ENCODE peak calls at places on chromosomes 7 and 10, in eight cellular contexts. Y, J, R, W, M, K, E and P are unnamed samples.

GRCh38 chr10:131689486-131689885 is 211.3 kb upstream of the PPP2R2D start:
- DNase-seq in E (no peak), Y (no peak), R (no peak), M (no peak), W (no peak), K (no peak), J (no peak), P (no peak)

GRCh38 chr7:42186181-42186580 is 50.8 kb downstream of the GLI3 start:
- DNase-seq in M (no peak), J (no peak), Y (peak), K (no peak), E (no peak), R (no peak), W (no peak), P (no peak)

GRCh38 chr7:139634087-139634486 is 110.6 kb downstream of the CLEC2L start:
- DNase-seq in W (no peak), M (no peak), E (no peak), Y (no peak), K (no peak), R (no peak), J (no peak), P (no peak)

GRCh38 chr10:71358292-71358691 is 38.4 kb upstream of the CDH23 start:
- DNase-seq in M (no peak), J (no peak), K (no peak), R (no peak), W (no peak), Y (no peak), E (no peak), P (no peak)

GRCh38 chr10:104472957-104473745 is 119.5 kb downstream of the CFAP58 start:
- DNase-seq in J (no peak), R (no peak), Y (no peak), W (no peak), E (no peak), M (no peak), K (no peak), P (no peak)

GRCh38 chr7:923108-924041 is 31.1 kb downstream of the ADAP1 start:
- DNase-seq in M (no peak), W (peak), E (peak), K (peak), J (no peak), Y (peak), R (peak), P (no peak)

GRCh38 chr7:142802301-142802700 is 31.5 kb downstream of the PRSS2 start:
- DNase-seq in W (peak), K (no peak), R (no peak), Y (no peak), J (no peak), M (no peak), E (no peak), P (no peak)

GRCh38 chr10:114538544-114538906 is 119.5 kb downstream of the ABLIM1 start:
- DNase-seq in E (no peak), J (no peak), W (no peak), Y (no peak), K (no peak), R (no peak), M (no peak), P (no peak)

GRCh38 chr10:118870467-118871243 is 115.9 kb upstream of the CACUL1 start:
- DNase-seq in W (no peak), J (peak), R (no peak), E (no peak), K (peak), Y (peak), M (peak), P (no peak)
- TF ChIP-seq CTCF in W (no peak), J (no peak), R (no peak), E (no peak), K (no peak), Y (no peak), M (no peak), P (no peak)

GRCh38 chr10:105973912-105974311 is 1190.6 kb downstream of the SORCS1 start:
- DNase-seq in E (no peak), J (no peak), Y (no peak), R (no peak), K (no peak), W (no peak), M (no peak), P (no peak)

GRCh38 chr10:105969884-105970377 is 1194.6 kb downstream of the SORCS1 start:
- DNase-seq in W (no peak), R (no peak), E (no peak), Y (no peak), J (no peak), K (no peak), M (no peak), P (no peak)

GRCh38 chr10:105973252-105973877 is 1191.1 kb downstream of the SORCS1 start:
- DNase-seq in W (no peak), R (no peak), M (no peak), K (peak), J (no peak), E (no peak), Y (peak), P (no peak)

GRCh38 chr10:105974803-105975456 is 1189.6 kb downstream of the SORCS1 start:
- DNase-seq in K (peak), R (no peak), J (no peak), W (no peak), Y (peak), M (peak), E (no peak), P (no peak)

DNA sequence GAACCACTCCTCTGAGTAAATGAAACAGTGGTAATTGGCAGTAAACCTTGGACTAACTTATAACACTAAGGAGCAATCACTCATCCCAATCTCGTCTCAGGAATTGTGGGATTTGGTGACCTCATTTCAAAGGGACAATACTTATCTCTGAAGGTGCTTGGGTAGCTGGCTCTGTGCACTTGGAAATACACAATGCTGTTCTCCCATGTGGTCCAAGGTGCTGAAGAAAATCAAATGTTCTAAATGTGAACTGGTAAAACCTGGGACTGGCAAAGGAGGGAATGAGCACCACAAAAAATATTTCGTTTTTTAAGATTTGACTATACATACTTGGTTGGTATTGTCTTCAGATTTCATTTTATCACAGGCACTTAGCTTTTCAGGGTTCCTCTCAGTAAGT is 1193.0 kb downstream of the SORCS1 start:
- DNase-seq in W (no peak), M (no peak), Y (no peak), R (no peak), K (no peak), J (no peak), E (no peak), P (no peak)
- TF ChIP-seq CTCF in W (no peak), M (no peak), Y (no peak), R (no peak), K (no peak), J (no peak), E (no peak), P (no peak)

GRCh38 chr10:99973190-99973589 is 36.6 kb downstream of the DNMBP start:
- DNase-seq in Y (no peak), R (no peak), M (no peak), W (no peak), J (no peak), E (no peak), K (peak), P (no peak)
- TF ChIP-seq CTCF in Y (peak), R (peak), M (no peak), W (no peak), J (no peak), E (peak), K (peak), P (peak)

DNA sequence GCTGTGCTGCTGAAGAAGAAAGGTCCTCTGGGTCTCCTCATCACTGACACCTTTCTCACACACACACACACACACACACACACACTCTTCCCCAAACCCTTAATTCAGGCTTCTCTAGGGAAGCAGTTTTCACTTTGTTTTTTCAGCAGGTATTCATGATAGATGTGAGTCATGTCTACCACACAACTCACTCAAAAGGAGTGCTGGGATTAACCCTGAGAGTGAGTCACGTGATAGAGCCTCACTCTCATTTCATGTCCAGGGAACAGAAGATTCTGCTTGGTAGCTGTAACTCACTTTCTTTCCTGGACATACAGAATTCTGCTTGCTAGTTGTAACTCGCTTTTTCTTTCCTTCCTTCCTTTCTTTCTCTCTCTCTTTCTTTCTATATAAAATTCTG is 45.4 kb downstream of the VIM start:
- DNase-seq in J (peak), R (no peak), W (no peak), Y (peak), K (peak), M (no peak), E (no peak), P (no peak)
- TF ChIP-seq CTCF in J (no peak), R (no peak), W (no peak), Y (no peak), K (no peak), M (no peak), E (no peak), P (no peak)

DNA sequence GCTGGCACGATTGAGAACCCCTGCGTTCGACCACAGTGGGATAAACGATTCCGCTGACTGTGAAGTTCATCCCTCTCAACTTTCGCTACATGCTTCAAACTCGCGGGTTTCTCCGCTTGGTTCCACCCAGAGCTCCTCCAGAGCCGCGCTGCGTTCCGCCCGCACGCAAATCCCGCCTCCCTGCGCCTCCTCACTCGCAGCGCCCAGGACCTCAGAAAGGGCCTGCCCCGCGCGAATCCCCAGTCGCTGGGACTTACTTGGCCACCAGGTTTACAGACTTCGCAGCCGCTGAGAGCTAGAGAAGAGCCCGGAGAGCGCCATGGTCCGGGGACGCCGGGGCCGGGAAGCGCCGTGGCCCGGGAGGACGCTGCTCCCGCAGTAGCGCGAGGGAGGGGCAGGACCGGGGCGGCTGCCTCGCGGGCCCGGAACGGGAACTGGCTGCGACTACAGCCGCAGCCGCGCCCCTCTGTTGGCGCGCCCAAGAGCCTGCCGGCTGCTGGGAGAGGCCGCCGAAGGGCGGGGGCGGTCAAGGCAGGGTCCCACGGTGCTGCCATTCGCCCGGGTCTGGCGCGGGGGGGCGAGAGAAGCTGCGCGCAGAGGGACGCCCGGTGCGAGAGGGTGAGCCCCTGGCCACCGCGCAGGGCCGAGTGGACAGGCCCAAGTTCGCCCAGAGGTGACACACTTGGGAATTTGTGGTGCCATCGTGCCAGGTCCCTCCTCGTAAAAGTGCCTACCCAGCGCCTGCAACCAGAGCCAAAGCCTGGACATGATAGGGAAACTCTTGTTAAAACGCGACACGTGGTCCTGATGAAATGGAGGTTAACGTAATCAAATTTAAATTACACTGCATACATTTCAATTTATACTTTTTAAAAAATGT is at the start of gene NOD1:
- DNase-seq in M (peak), J (no peak), Y (peak), E (peak), R (peak), K (peak), W (peak), P (peak)
- TF ChIP-seq CTCF in M (no peak), J (no peak), Y (peak), E (peak), R (no peak), K (no peak), W (no peak), P (no peak)

GRCh38 chr10:75851946-75852345 is 420.5 kb downstream of the LRMDA start:
- DNase-seq in M (no peak), R (no peak), E (no peak), J (no peak), W (peak), K (no peak), Y (no peak), P (no peak)

GRCh38 chr10:75857269-75857846 is 425.9 kb downstream of the LRMDA start:
- DNase-seq in K (no peak), Y (no peak), E (no peak), J (no peak), M (no peak), W (no peak), R (no peak), P (no peak)

GRCh38 chr10:75857896-75858295 is 426.5 kb downstream of the LRMDA start:
- DNase-seq in M (no peak), K (no peak), W (no peak), R (no peak), E (no peak), J (no peak), Y (no peak), P (no peak)

GRCh38 chr10:75858357-75858756 is 426.9 kb downstream of the LRMDA start:
- DNase-seq in J (no peak), W (no peak), E (no peak), K (no peak), M (no peak), R (no peak), Y (no peak), P (no peak)

GRCh38 chr10:75853085-75853484 is 421.7 kb downstream of the LRMDA start:
- DNase-seq in K (peak), W (no peak), M (no peak), Y (no peak), R (no peak), J (no peak), E (no peak), P (no peak)
- TF ChIP-seq CTCF in K (peak), W (no peak), M (no peak), Y (peak), R (peak), J (peak), E (peak), P (no peak)

DNA sequence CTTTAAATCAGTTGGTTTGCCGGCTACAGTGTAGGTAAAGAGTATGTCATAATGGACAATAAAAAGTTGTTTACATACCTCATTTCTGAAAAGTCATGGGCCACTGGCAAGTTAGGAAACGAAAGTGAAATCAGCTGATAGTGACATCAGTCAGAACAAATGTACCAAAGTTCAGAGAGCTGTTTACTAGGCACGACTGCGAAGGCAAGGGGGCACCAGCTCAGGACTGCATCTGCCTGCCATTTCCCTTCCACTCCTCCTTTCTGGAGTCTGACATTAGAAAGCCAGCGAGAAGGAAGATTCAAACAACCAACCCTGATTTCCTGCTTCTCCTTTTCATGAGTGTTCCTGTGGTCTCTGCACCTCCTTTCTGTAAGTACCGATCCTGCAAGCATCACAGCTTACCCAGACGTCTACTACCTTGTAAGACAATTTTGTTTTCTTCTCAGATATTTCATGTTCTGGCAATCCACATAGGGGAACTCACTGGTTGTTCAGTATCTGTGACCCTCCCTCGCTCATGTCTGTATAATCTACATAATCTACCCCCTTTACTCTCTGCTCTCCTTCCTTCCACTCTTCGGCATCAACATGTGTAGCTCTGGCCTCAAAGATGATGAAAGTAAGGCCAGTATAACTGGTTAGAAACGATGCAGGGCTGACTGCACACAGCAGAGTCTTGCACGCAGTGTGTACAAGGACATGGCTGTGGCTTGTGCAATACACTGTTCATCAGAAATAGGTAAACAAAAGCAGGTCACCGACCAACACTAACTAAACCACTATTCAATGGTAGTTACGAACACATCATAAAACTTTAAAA is at the start of gene TMEM140:
- DNase-seq in E (no peak), J (no peak), R (peak), K (peak), M (peak), Y (no peak), W (no peak), P (no peak)
- TF ChIP-seq CTCF in E (peak), J (no peak), R (no peak), K (peak), M (no peak), Y (no peak), W (no peak), P (no peak)

DNA sequence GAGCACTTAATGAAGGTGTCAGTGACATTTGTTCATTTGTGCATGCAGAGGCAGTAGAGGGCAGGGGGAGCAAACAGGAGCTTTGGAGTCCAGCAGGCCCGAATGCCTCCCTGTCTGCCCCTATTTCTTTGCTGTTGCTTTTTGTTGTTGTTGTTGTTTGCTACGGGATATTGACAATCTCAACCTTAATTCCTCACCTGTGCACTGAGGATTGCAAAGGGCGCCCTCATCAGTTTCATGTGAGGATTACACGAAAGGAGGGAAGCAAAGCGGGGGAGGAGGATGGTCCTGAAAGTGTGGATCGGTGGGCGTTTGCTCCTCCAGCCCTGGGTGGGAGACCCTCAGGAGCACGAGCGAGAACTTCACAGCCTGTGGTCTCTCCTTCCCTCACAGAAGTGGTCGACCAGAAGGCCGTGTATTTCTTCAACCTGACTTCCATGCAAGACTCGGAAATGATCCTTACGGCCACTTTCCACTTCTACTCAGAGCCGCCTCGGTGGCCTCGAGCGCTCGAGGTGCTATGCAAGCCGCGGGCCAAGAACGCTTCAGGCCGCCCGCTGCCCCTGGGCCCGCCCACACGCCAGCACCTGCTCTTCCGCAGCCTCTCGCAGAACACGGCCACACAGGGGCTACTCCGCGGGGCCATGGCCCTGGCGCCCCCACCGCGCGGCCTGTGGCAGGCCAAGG is 9.5 kb downstream of the GDF10 start:
- DNase-seq in W (no peak), Y (peak), J (no peak), E (no peak), R (no peak), K (no peak), M (no peak), P (no peak)
- TF ChIP-seq CTCF in W (peak), Y (peak), J (peak), E (peak), R (peak), K (peak), M (no peak), P (peak)